ENCODE peak calls at places on chromosomes 7 and 10, in six cellular contexts. E is HL-60; A is stimulated activated CD8-positive, alpha-beta memory T cell treated with anti-CD3 and anti-CD28 coated beads, Interleukin-15, amount 100 ng/mL, for 24 hours; M is bronchial epithelial cell; K is activated effector memory CD4-positive, alpha-beta T cell treated with Interleukin-2 at 50 U/mL for 16 hours; Q is left lung. W is an unnamed sample.

GRCh38 chr10:132665946-132666732 is 119.8 kb downstream of the NKX6-2 start:
- DNase-seq in E (peak; percentile 15), A (no peak), M (peak; percentile 96), K (no peak), Q (no peak), W (peak; percentile 93)

GRCh38 chr10:10094700-10095099 is 923.0 kb upstream of the CELF2 start:
- DNase-seq in E (no peak), A (no peak), M (peak; percentile 17), K (no peak), Q (no peak), W (no peak)

GRCh38 chr7:1694981-1695511 is 25.0 kb downstream of the ELFN1 start:
- DNase-seq in E (no peak), A (no peak), M (no peak), K (no peak), Q (peak; percentile 21), W (no peak)

GRCh38 chr10:122510736-122511135 is 49.4 kb downstream of the HTRA1 start:
- DNase-seq in E (no peak), A (no peak), M (no peak), K (no peak), Q (no peak), W (no peak)

GRCh38 chr10:112564337-112564736 is 117.3 kb downstream of the VTI1A start:
- DNase-seq in E (no peak), A (no peak), M (no peak), K (no peak), Q (no peak), W (no peak)

GRCh38 chr10:16699435-16699834 is 117.8 kb downstream of the RSU1 start:
- DNase-seq in E (no peak), A (no peak), M (no peak), K (no peak), Q (no peak), W (no peak)

GRCh38 chr10:129323311-129323710 is 143.7 kb upstream of the MGMT start:
- DNase-seq in E (no peak), A (no peak), M (no peak), K (no peak), Q (no peak), W (no peak)

GRCh38 chr7:140364819-140365218 is 33.5 kb downstream of the SLC37A3 start:
- DNase-seq in E (no peak), A (no peak), M (peak; percentile 62), K (no peak), Q (no peak), W (no peak)

GRCh38 chr10:94108200-94108599 is 114.5 kb downstream of the PLCE1 start:
- DNase-seq in E (no peak), A (no peak), M (peak; percentile 86), K (no peak), Q (no peak), W (peak; percentile 58)

GRCh38 chr10:60098676-60099601 is 192.6 kb upstream of the CCDC6 start:
- DNase-seq in E (peak; percentile 13), A (no peak), M (no peak), K (no peak), Q (no peak), W (no peak)

GRCh38 chr10:48449501-48450232 is 143.2 kb downstream of the MAPK8 start:
- DNase-seq in E (no peak), A (no peak), M (no peak), K (no peak), Q (no peak), W (no peak)

GRCh38 chr10:126904807-126905686 is at the start of gene DOCK1:
- DNase-seq in E (no peak), A (no peak), M (peak; percentile 41), K (no peak), Q (peak; percentile 71), W (peak; percentile 93)

GRCh38 chr7:30815016-30815854 is 44.0 kb downstream of the MINDY4 start:
- DNase-seq in E (no peak), A (no peak), M (no peak), K (no peak), Q (peak; percentile 72), W (peak; percentile 14)

GRCh38 chr10:8084799-8085198 is 30.3 kb downstream of the GATA3 start:
- DNase-seq in E (no peak), A (no peak), M (no peak), K (no peak), Q (no peak), W (no peak)

GRCh38 chr10:63798599-63799498 is 277.6 kb downstream of the REEP3 start:
- DNase-seq in E (no peak), A (no peak), M (peak; percentile 89), K (no peak), Q (peak; percentile 45), W (peak; percentile 69)

GRCh38 chr10:91768123-91768522 is 30.1 kb upstream of the TNKS2 start:
- DNase-seq in E (no peak), A (no peak), M (peak; percentile 83), K (no peak), Q (no peak), W (no peak)

GRCh38 chr7:32587431-32587948 is 92.2 kb downstream of the AVL9 start:
- DNase-seq in E (peak; percentile 33), A (no peak), M (peak; percentile 29), K (no peak), Q (no peak), W (peak; percentile 48)

GRCh38 chr10:104576611-104577010 is 64.5 kb upstream of the SORCS3 start:
- DNase-seq in E (no peak), A (no peak), M (no peak), K (no peak), Q (no peak), W (no peak)

GRCh38 chr7:140595468-140596147 is 45.0 kb downstream of the DENND2A start:
- DNase-seq in E (no peak), A (no peak), M (no peak), K (no peak), Q (no peak), W (no peak)

GRCh38 chr7:74092964-74093339 is 9.3 kb downstream of the LIMK1 start:
- DNase-seq in E (peak; percentile 25), A (no peak), M (no peak), K (no peak), Q (peak; percentile 78), W (no peak)

GRCh38 chr7:157774495-157774894 is 437.7 kb downstream of the DNAJB6 start:
- DNase-seq in E (no peak), A (no peak), M (no peak), K (no peak), Q (no peak), W (no peak)

GRCh38 chr7:42272793-42273665 is 36.0 kb upstream of the GLI3 start:
- DNase-seq in E (no peak), A (no peak), M (peak; percentile 84), K (no peak), Q (no peak), W (peak; percentile 22)

GRCh38 chr10:92811986-92812385 is 36.3 kb upstream of the EXOC6 start:
- DNase-seq in E (no peak), A (no peak), M (no peak), K (no peak), Q (no peak), W (no peak)

GRCh38 chr7:151138541-151138910 is 29.0 kb downstream of the GBX1 start:
- DNase-seq in E (no peak), A (no peak), M (no peak), K (no peak), Q (no peak), W (no peak)

W was measured in AG08396.